ENCODE peak calls at places on chromosomes 1 and 21, in ten cellular contexts. One of them, this sample, is unnamed.

GRCh38 chr1:24939040-24939439 is 9.0 kb upstream of the RUNX3 start:
- DNase-seq in epithelial cell of esophagus: no peak
- DNase-seq in LoVo: no peak
- DNase-seq in breast epithelium: no peak
- DNase-seq in ureter: no peak
- DNase-seq in activated T-cell treated with anti-CD3 and anti-CD28 coated beads, Interleukin-2, amount 50 U/mL, for 4 hours: no peak
- DNase-seq in KBM-7: no peak
- DNase-seq in GM03348: no peak
- DNase-seq in pulmonary artery endothelial cell: no peak
- DNase-seq in stimulated activated naive CD4-positive, alpha-beta T cell treated with Interleukin-2 at 50 U/mL for 16 hours: no peak
- DNase-seq in this sample: no peak

GRCh38 chr1:7420098-7420445 is 351.0 kb upstream of the VAMP3 start:
- DNase-seq in breast epithelium: no peak
- DNase-seq in stimulated activated naive CD4-positive, alpha-beta T cell treated with Interleukin-2 at 50 U/mL for 16 hours: no peak
- DNase-seq in LoVo: no peak
- DNase-seq in activated T-cell treated with anti-CD3 and anti-CD28 coated beads, Interleukin-2, amount 50 U/mL, for 4 hours: no peak
- DNase-seq in epithelial cell of esophagus: no peak
- DNase-seq in KBM-7: no peak
- DNase-seq in ureter: peak
- DNase-seq in GM03348: no peak
- DNase-seq in pulmonary artery endothelial cell: no peak
- DNase-seq in this sample: no peak

GRCh38 chr1:115929846-115930245 is 46.5 kb upstream of the SLC22A15 start:
- DNase-seq in pulmonary artery endothelial cell: no peak
- DNase-seq in KBM-7: no peak
- DNase-seq in breast epithelium: no peak
- DNase-seq in stimulated activated naive CD4-positive, alpha-beta T cell treated with Interleukin-2 at 50 U/mL for 16 hours: no peak
- DNase-seq in ureter: no peak
- DNase-seq in LoVo: no peak
- DNase-seq in GM03348: peak
- DNase-seq in epithelial cell of esophagus: peak
- DNase-seq in activated T-cell treated with anti-CD3 and anti-CD28 coated beads, Interleukin-2, amount 50 U/mL, for 4 hours: no peak
- DNase-seq in this sample: peak

GRCh38 chr1:18434041-18434440 is 46.7 kb upstream of the KLHDC7A start:
- DNase-seq in stimulated activated naive CD4-positive, alpha-beta T cell treated with Interleukin-2 at 50 U/mL for 16 hours: no peak
- DNase-seq in breast epithelium: no peak
- DNase-seq in LoVo: no peak
- DNase-seq in KBM-7: no peak
- DNase-seq in pulmonary artery endothelial cell: no peak
- DNase-seq in activated T-cell treated with anti-CD3 and anti-CD28 coated beads, Interleukin-2, amount 50 U/mL, for 4 hours: no peak
- DNase-seq in ureter: no peak
- DNase-seq in epithelial cell of esophagus: no peak
- DNase-seq in GM03348: no peak
- DNase-seq in this sample: no peak

GRCh38 chr21:45021428-45022347 is 52.7 kb upstream of the ADARB1 start:
- DNase-seq in KBM-7: no peak
- DNase-seq in epithelial cell of esophagus: no peak
- DNase-seq in LoVo: no peak
- DNase-seq in activated T-cell treated with anti-CD3 and anti-CD28 coated beads, Interleukin-2, amount 50 U/mL, for 4 hours: no peak
- DNase-seq in ureter: no peak
- DNase-seq in GM03348: no peak
- DNase-seq in stimulated activated naive CD4-positive, alpha-beta T cell treated with Interleukin-2 at 50 U/mL for 16 hours: no peak
- DNase-seq in pulmonary artery endothelial cell: no peak
- DNase-seq in breast epithelium: no peak
- DNase-seq in this sample: no peak

GRCh38 chr1:84698718-84699117 is 8.5 kb upstream of the SSX2IP start:
- DNase-seq in LoVo: peak
- DNase-seq in pulmonary artery endothelial cell: peak
- DNase-seq in epithelial cell of esophagus: peak
- DNase-seq in breast epithelium: no peak
- DNase-seq in GM03348: peak
- DNase-seq in ureter: no peak
- DNase-seq in stimulated activated naive CD4-positive, alpha-beta T cell treated with Interleukin-2 at 50 U/mL for 16 hours: no peak
- DNase-seq in activated T-cell treated with anti-CD3 and anti-CD28 coated beads, Interleukin-2, amount 50 U/mL, for 4 hours: no peak
- DNase-seq in KBM-7: no peak
- DNase-seq in this sample: no peak

GRCh38 chr1:19435851-19436465 is 49.4 kb downstream of the CAPZB start:
- DNase-seq in LoVo: no peak
- DNase-seq in GM03348: peak
- DNase-seq in breast epithelium: no peak
- DNase-seq in activated T-cell treated with anti-CD3 and anti-CD28 coated beads, Interleukin-2, amount 50 U/mL, for 4 hours: no peak
- DNase-seq in epithelial cell of esophagus: peak
- DNase-seq in KBM-7: no peak
- DNase-seq in stimulated activated naive CD4-positive, alpha-beta T cell treated with Interleukin-2 at 50 U/mL for 16 hours: peak
- DNase-seq in pulmonary artery endothelial cell: no peak
- DNase-seq in ureter: no peak
- DNase-seq in this sample: no peak

GRCh38 chr1:36366091-36366661 is 19.5 kb downstream of the STK40 start:
- DNase-seq in activated T-cell treated with anti-CD3 and anti-CD28 coated beads, Interleukin-2, amount 50 U/mL, for 4 hours: peak
- DNase-seq in pulmonary artery endothelial cell: no peak
- DNase-seq in GM03348: no peak
- DNase-seq in LoVo: no peak
- DNase-seq in KBM-7: peak
- DNase-seq in stimulated activated naive CD4-positive, alpha-beta T cell treated with Interleukin-2 at 50 U/mL for 16 hours: peak
- DNase-seq in epithelial cell of esophagus: no peak
- DNase-seq in breast epithelium: no peak
- DNase-seq in ureter: no peak
- DNase-seq in this sample: no peak

GRCh38 chr1:201172336-201172735 is 18.1 kb upstream of the TMEM9 start:
- DNase-seq in GM03348: no peak
- DNase-seq in stimulated activated naive CD4-positive, alpha-beta T cell treated with Interleukin-2 at 50 U/mL for 16 hours: no peak
- DNase-seq in pulmonary artery endothelial cell: no peak
- DNase-seq in epithelial cell of esophagus: no peak
- DNase-seq in activated T-cell treated with anti-CD3 and anti-CD28 coated beads, Interleukin-2, amount 50 U/mL, for 4 hours: no peak
- DNase-seq in LoVo: no peak
- DNase-seq in breast epithelium: no peak
- DNase-seq in ureter: no peak
- DNase-seq in KBM-7: no peak
- DNase-seq in this sample: no peak

GRCh38 chr21:33042812-33043211 is 17.1 kb downstream of the OLIG2 start:
- DNase-seq in ureter: no peak
- DNase-seq in KBM-7: no peak
- DNase-seq in breast epithelium: no peak
- DNase-seq in activated T-cell treated with anti-CD3 and anti-CD28 coated beads, Interleukin-2, amount 50 U/mL, for 4 hours: no peak
- DNase-seq in epithelial cell of esophagus: peak
- DNase-seq in GM03348: peak
- DNase-seq in LoVo: peak
- DNase-seq in stimulated activated naive CD4-positive, alpha-beta T cell treated with Interleukin-2 at 50 U/mL for 16 hours: no peak
- DNase-seq in pulmonary artery endothelial cell: peak
- DNase-seq in this sample: no peak

GRCh38 chr1:198656500-198656932 is 17.7 kb downstream of the PTPRC start:
- DNase-seq in LoVo: peak
- DNase-seq in KBM-7: peak
- DNase-seq in epithelial cell of esophagus: peak
- DNase-seq in activated T-cell treated with anti-CD3 and anti-CD28 coated beads, Interleukin-2, amount 50 U/mL, for 4 hours: peak
- DNase-seq in ureter: peak
- DNase-seq in breast epithelium: peak
- DNase-seq in stimulated activated naive CD4-positive, alpha-beta T cell treated with Interleukin-2 at 50 U/mL for 16 hours: peak
- DNase-seq in GM03348: no peak
- DNase-seq in pulmonary artery endothelial cell: no peak
- DNase-seq in this sample: peak

GRCh38 chr1:228154021-228154684 is 4.4 kb downstream of the GJC2 start:
- DNase-seq in epithelial cell of esophagus: no peak
- DNase-seq in KBM-7: no peak
- DNase-seq in breast epithelium: no peak
- DNase-seq in LoVo: no peak
- DNase-seq in pulmonary artery endothelial cell: no peak
- DNase-seq in activated T-cell treated with anti-CD3 and anti-CD28 coated beads, Interleukin-2, amount 50 U/mL, for 4 hours: no peak
- DNase-seq in ureter: no peak
- DNase-seq in stimulated activated naive CD4-positive, alpha-beta T cell treated with Interleukin-2 at 50 U/mL for 16 hours: no peak
- DNase-seq in GM03348: no peak
- DNase-seq in this sample: no peak

GRCh38 chr1:39576016-39576657 is 453 bp downstream of the PABPC4 start:
- DNase-seq in activated T-cell treated with anti-CD3 and anti-CD28 coated beads, Interleukin-2, amount 50 U/mL, for 4 hours: peak
- DNase-seq in stimulated activated naive CD4-positive, alpha-beta T cell treated with Interleukin-2 at 50 U/mL for 16 hours: peak
- DNase-seq in ureter: no peak
- DNase-seq in GM03348: peak
- DNase-seq in epithelial cell of esophagus: peak
- DNase-seq in breast epithelium: no peak
- DNase-seq in KBM-7: no peak
- DNase-seq in LoVo: no peak
- DNase-seq in pulmonary artery endothelial cell: no peak
- DNase-seq in this sample: peak

GRCh38 chr1:118954286-118954890 is 33.8 kb downstream of the TBX15 start:
- DNase-seq in LoVo: no peak
- DNase-seq in pulmonary artery endothelial cell: no peak
- DNase-seq in KBM-7: no peak
- DNase-seq in breast epithelium: no peak
- DNase-seq in activated T-cell treated with anti-CD3 and anti-CD28 coated beads, Interleukin-2, amount 50 U/mL, for 4 hours: no peak
- DNase-seq in ureter: no peak
- DNase-seq in epithelial cell of esophagus: no peak
- DNase-seq in GM03348: no peak
- DNase-seq in stimulated activated naive CD4-positive, alpha-beta T cell treated with Interleukin-2 at 50 U/mL for 16 hours: no peak
- DNase-seq in this sample: no peak

GRCh38 chr21:37829043-37829442 is 87.2 kb downstream of the KCNJ6 start:
- DNase-seq in epithelial cell of esophagus: no peak
- DNase-seq in ureter: no peak
- DNase-seq in activated T-cell treated with anti-CD3 and anti-CD28 coated beads, Interleukin-2, amount 50 U/mL, for 4 hours: no peak
- DNase-seq in KBM-7: no peak
- DNase-seq in LoVo: no peak
- DNase-seq in GM03348: no peak
- DNase-seq in pulmonary artery endothelial cell: no peak
- DNase-seq in breast epithelium: no peak
- DNase-seq in stimulated activated naive CD4-positive, alpha-beta T cell treated with Interleukin-2 at 50 U/mL for 16 hours: no peak
- DNase-seq in this sample: peak

GRCh38 chr1:28190996-28191645 is 14.6 kb upstream of the PTAFR start:
- DNase-seq in activated T-cell treated with anti-CD3 and anti-CD28 coated beads, Interleukin-2, amount 50 U/mL, for 4 hours: no peak
- DNase-seq in pulmonary artery endothelial cell: no peak
- DNase-seq in KBM-7: no peak
- DNase-seq in epithelial cell of esophagus: no peak
- DNase-seq in GM03348: no peak
- DNase-seq in breast epithelium: no peak
- DNase-seq in LoVo: no peak
- DNase-seq in ureter: no peak
- DNase-seq in stimulated activated naive CD4-positive, alpha-beta T cell treated with Interleukin-2 at 50 U/mL for 16 hours: no peak
- DNase-seq in this sample: peak

GRCh38 chr1:245715291-245715701 is 560.5 kb downstream of the KIF26B start:
- DNase-seq in GM03348: peak
- DNase-seq in stimulated activated naive CD4-positive, alpha-beta T cell treated with Interleukin-2 at 50 U/mL for 16 hours: no peak
- DNase-seq in ureter: no peak
- DNase-seq in activated T-cell treated with anti-CD3 and anti-CD28 coated beads, Interleukin-2, amount 50 U/mL, for 4 hours: no peak
- DNase-seq in KBM-7: peak
- DNase-seq in LoVo: peak
- DNase-seq in breast epithelium: no peak
- DNase-seq in epithelial cell of esophagus: no peak
- DNase-seq in pulmonary artery endothelial cell: no peak
- DNase-seq in this sample: peak

GRCh38 chr21:42830456-42831455 is 48.6 kb downstream of the WDR4 start:
- DNase-seq in LoVo: peak
- DNase-seq in GM03348: no peak
- DNase-seq in breast epithelium: no peak
- DNase-seq in activated T-cell treated with anti-CD3 and anti-CD28 coated beads, Interleukin-2, amount 50 U/mL, for 4 hours: no peak
- DNase-seq in epithelial cell of esophagus: no peak
- DNase-seq in stimulated activated naive CD4-positive, alpha-beta T cell treated with Interleukin-2 at 50 U/mL for 16 hours: no peak
- DNase-seq in pulmonary artery endothelial cell: no peak
- DNase-seq in KBM-7: peak
- DNase-seq in ureter: no peak
- DNase-seq in this sample: peak

GRCh38 chr1:30596891-30597290 is 126.5 kb downstream of the MATN1 start:
- DNase-seq in pulmonary artery endothelial cell: no peak
- DNase-seq in GM03348: no peak
- DNase-seq in LoVo: no peak
- DNase-seq in KBM-7: no peak
- DNase-seq in breast epithelium: peak
- DNase-seq in stimulated activated naive CD4-positive, alpha-beta T cell treated with Interleukin-2 at 50 U/mL for 16 hours: no peak
- DNase-seq in activated T-cell treated with anti-CD3 and anti-CD28 coated beads, Interleukin-2, amount 50 U/mL, for 4 hours: no peak
- DNase-seq in ureter: no peak
- DNase-seq in epithelial cell of esophagus: no peak
- DNase-seq in this sample: no peak

GRCh38 chr1:117759535-117759934 is 153.7 kb downstream of the TENT5C start:
- DNase-seq in LoVo: no peak
- DNase-seq in KBM-7: no peak
- DNase-seq in epithelial cell of esophagus: no peak
- DNase-seq in pulmonary artery endothelial cell: no peak
- DNase-seq in ureter: no peak
- DNase-seq in breast epithelium: no peak
- DNase-seq in GM03348: no peak
- DNase-seq in stimulated activated naive CD4-positive, alpha-beta T cell treated with Interleukin-2 at 50 U/mL for 16 hours: no peak
- DNase-seq in activated T-cell treated with anti-CD3 and anti-CD28 coated beads, Interleukin-2, amount 50 U/mL, for 4 hours: no peak
- DNase-seq in this sample: no peak

GRCh38 chr1:201964266-201964665 is 9.0 kb downstream of the TIMM17A start:
- DNase-seq in KBM-7: no peak
- DNase-seq in GM03348: no peak
- DNase-seq in LoVo: no peak
- DNase-seq in epithelial cell of esophagus: no peak
- DNase-seq in pulmonary artery endothelial cell: no peak
- DNase-seq in breast epithelium: no peak
- DNase-seq in ureter: no peak
- DNase-seq in stimulated activated naive CD4-positive, alpha-beta T cell treated with Interleukin-2 at 50 U/mL for 16 hours: no peak
- DNase-seq in activated T-cell treated with anti-CD3 and anti-CD28 coated beads, Interleukin-2, amount 50 U/mL, for 4 hours: no peak
- DNase-seq in this sample: no peak

This sample was measured in NB4.